ENCODE peak calls at places on chromosomes 4 and X, in seven cellular contexts. R is CD8-positive, alpha-beta memory T cell; T is thoracic aorta; B is HepG2; F is left lung; I is cardiac muscle cell; U is right atrium auricular region. V is an unnamed sample.

GRCh38 chrX:12843668-12844279 is 23.1 kb upstream of the TLR7 start:
- DNase-seq in T (no peak), R (no peak), B (peak; percentile 95), I (no peak), U (no peak), F (no peak), V (no peak)

GRCh38 chrX:139126493-139126892 is 404.0 kb upstream of the F9 start:
- DNase-seq in T (no peak), R (no peak), I (peak; percentile 64), U (no peak), B (peak; percentile 12), F (no peak), V (peak; percentile 43)

GRCh38 chrX:102535958-102536357 is 19.4 kb upstream of the TMSB15A start:
- DNase-seq in T (no peak), B (no peak), I (no peak), R (no peak), F (no peak), U (no peak), V (no peak)

GRCh38 chr4:6938237-6938636 is 28.6 kb downstream of the TBC1D14 start:
- DNase-seq in F (peak; percentile 75), T (no peak), B (no peak), U (peak; percentile 68), R (no peak), I (no peak), V (no peak)

GRCh38 chr4:125043453-125043852 is 271.3 kb upstream of the FAT4 start:
- DNase-seq in T (no peak), R (no peak), U (no peak), F (no peak), I (no peak), B (no peak), V (no peak)

GRCh38 chr4:138460477-138460876 is 218.3 kb upstream of the SLC7A11 start:
- DNase-seq in F (no peak), B (no peak), T (no peak), U (no peak), I (no peak), R (no peak), V (no peak)

GRCh38 chr4:133147922-133148689 is 988 bp upstream of the PCDH10 start:
- DNase-seq in B (no peak), U (no peak), I (peak; percentile 68), F (no peak), R (no peak), T (no peak), V (no peak)

GRCh38 chrX:119990409-119990994 is 47.0 kb upstream of the NKAP start:
- DNase-seq in R (no peak), I (no peak), B (no peak), U (no peak), F (no peak), T (no peak), V (no peak)

GRCh38 chr4:710916-711315 is 5.3 kb downstream of the PCGF3 start:
- DNase-seq in R (no peak), U (no peak), F (no peak), I (no peak), B (no peak), T (no peak), V (no peak)

GRCh38 chr4:188819243-188819642 is 680.0 kb downstream of the TRIML1 start:
- DNase-seq in U (no peak), B (no peak), R (no peak), F (no peak), T (no peak), I (no peak), V (no peak)

GRCh38 chr4:158940276-158940675 is 162.6 kb upstream of the RAPGEF2 start:
- DNase-seq in F (no peak), U (no peak), B (no peak), I (no peak), R (no peak), T (no peak), V (no peak)

GRCh38 chr4:140286503-140286902 is 86.9 kb upstream of the SCOC start:
- DNase-seq in B (no peak), U (no peak), I (no peak), R (no peak), F (no peak), T (no peak), V (no peak)

GRCh38 chr4:140284449-140284848 is 89.0 kb upstream of the SCOC start:
- DNase-seq in F (no peak), T (no peak), I (no peak), U (no peak), R (no peak), B (no peak), V (no peak)

GRCh38 chr4:140277576-140277975 is 95.9 kb upstream of the SCOC start:
- DNase-seq in F (no peak), T (no peak), I (no peak), B (no peak), U (no peak), R (no peak), V (no peak)

DNA sequence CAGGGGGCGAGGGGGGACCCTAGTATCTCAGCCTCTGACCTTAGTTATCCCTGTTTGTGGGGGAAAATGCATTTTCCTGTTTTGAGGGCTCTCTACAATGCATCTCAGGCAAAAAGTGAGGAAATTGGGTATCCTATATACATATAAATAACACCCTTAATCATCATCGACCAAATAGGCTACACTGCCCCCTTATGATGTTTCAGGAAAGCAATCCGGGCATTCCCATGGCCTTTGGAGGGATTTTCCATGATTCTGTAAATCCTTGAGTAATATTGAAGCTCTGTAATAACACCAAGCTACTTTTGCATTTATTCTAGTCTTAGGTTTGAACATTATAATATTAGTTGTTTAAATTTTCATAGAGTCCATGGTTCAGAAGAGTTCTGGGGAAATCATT is 91.6 kb upstream of the SCOC start:
- DNase-seq in B (no peak), R (no peak), I (no peak), U (no peak), F (no peak), T (no peak), V (no peak)
- H3K36me3 ChIP-seq in B (no peaks in the 10 kb centered on the region), R (no peaks in the 10 kb centered on the region), I (no peaks in the 10 kb centered on the region), U (no peaks in the 10 kb centered on the region), F (no peaks in the 10 kb centered on the region), T (no peaks in the 10 kb centered on the region), V (no peaks in the 10 kb centered on the region)

DNA sequence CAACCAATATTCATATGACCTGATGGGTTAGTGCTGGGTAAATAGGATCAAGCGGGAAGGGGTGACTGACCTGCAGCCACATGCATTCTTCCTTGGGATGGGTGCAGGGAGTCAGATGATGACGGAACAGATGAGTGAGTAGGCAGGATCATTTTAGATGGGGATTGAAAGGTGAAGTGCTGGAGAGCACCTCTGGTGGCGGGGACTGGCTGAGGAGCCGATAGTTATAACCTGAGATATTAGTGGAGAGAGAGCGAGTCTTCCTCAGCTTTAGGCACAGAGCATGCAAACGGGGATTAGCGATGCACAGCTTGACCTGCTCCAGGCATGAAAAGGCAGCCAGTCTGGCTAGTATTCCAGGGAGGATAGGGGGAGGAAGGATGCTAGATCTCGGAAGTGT is 99.1 kb downstream of the AFF1 start:
- DNase-seq in B (no peak), T (no peak), F (no peak), R (no peak), U (no peak), I (no peak), V (no peak)
- H3K4me1 ChIP-seq in B (peaks cover 33% of the 10 kb centered on the region), T (peaks cover 96% of the 10 kb centered on the region), F (peaks cover 47% of the 10 kb centered on the region), R (peaks cover 47% of the 10 kb centered on the region), U (no peaks in the 10 kb centered on the region), I (peaks cover 89% of the 10 kb centered on the region), V (peaks cover 4% of the 10 kb centered on the region)

GRCh38 chr4:4494882-4495281 is 47.0 kb downstream of the STX18 start:
- DNase-seq in B (no peak), I (no peak), T (no peak), F (no peak), R (no peak), U (no peak), V (no peak)
- H3K36me3 ChIP-seq in B (no peaks in the 10 kb centered on the region), I (no peaks in the 10 kb centered on the region), T (no peaks in the 10 kb centered on the region), F (no peaks in the 10 kb centered on the region), R (no peaks in the 10 kb centered on the region), U (no peaks in the 10 kb centered on the region), V (no peaks in the 10 kb centered on the region)

GRCh38 chr4:75845992-75846391 is 56.3 kb downstream of the PPEF2 start:
- DNase-seq in F (no peak), T (no peak), R (no peak), I (no peak), B (no peak), U (no peak), V (no peak)
- H3K4me1 ChIP-seq in F (peaks cover 8% of the 10 kb centered on the region), T (peaks cover 15% of the 10 kb centered on the region), R (no peaks in the 10 kb centered on the region), I (peaks cover 18% of the 10 kb centered on the region), B (peaks cover 67% of the 10 kb centered on the region), U (no peaks in the 10 kb centered on the region), V (no peaks in the 10 kb centered on the region)

GRCh38 chrX:109403927-109404326 is 78.0 kb downstream of the GUCY2F start:
- DNase-seq in T (no peak), F (no peak), R (no peak), U (no peak), I (no peak), B (no peak), V (no peak)
- H3K36me3 ChIP-seq in T (no peaks in the 10 kb centered on the region), F (no peaks in the 10 kb centered on the region), R (no peaks in the 10 kb centered on the region), U (no peaks in the 10 kb centered on the region), I (no peaks in the 10 kb centered on the region), B (no peaks in the 10 kb centered on the region), V (no peaks in the 10 kb centered on the region)

DNA sequence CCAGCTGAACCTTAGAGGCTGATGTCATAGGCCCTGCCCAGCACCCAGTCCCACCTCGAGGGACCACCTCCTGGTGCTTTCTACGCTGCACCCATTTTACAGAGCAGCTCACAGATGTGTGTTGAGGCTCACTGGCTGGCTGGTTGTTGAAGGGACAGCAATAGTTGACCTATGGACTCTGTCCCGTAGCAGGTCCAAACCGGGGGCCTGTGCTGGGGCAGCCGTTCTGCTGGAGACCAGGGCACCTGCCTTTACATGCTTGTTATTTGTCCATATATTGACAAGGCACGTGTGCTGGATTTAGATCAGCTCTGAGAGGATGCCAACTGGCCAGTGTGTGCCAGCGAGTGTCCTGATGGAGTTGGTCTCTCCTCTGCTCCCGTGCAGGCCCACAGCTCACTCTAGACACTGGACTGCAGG is 58.1 kb downstream of the TNIP2 start:
- DNase-seq in T (no peak), R (no peak), B (peak; percentile 12), U (no peak), I (no peak), F (no peak), V (no peak)
- H3K4me1 ChIP-seq in T (no peaks in the 10 kb centered on the region), R (no peaks in the 10 kb centered on the region), B (peaks cover 17% of the 10 kb centered on the region), U (no peaks in the 10 kb centered on the region), I (no peaks in the 10 kb centered on the region), F (no peaks in the 10 kb centered on the region), V (no peaks in the 10 kb centered on the region)

GRCh38 chrX:127762663-127763062 is 289.5 kb downstream of the ACTRT1 start:
- DNase-seq in T (no peak), F (no peak), I (no peak), R (no peak), U (no peak), B (no peak), V (no peak)
- H3K36me3 ChIP-seq in T (no peaks in the 10 kb centered on the region), F (no peaks in the 10 kb centered on the region), I (no peaks in the 10 kb centered on the region), R (no peaks in the 10 kb centered on the region), U (no peaks in the 10 kb centered on the region), B (no peaks in the 10 kb centered on the region), V (no peaks in the 10 kb centered on the region)

V was measured in iPS DF 6.9.